ENCODE peak calls at places on chromosomes 16 and 17, in four cellular contexts. Z, X, C and U are unnamed samples.

GRCh38 chr17:77483128-77483598 is 342.4 kb downstream of the SEC14L1 start:
- DNase-seq in Z (no peak), X (no peak), C (no peak), U (no peak)

GRCh38 chr17:51161541-51161940 is 4.7 kb upstream of the NME2 start:
- DNase-seq in Z (no peak), X (no peak), C (no peak), U (no peak)

GRCh38 chr17:7261377-7262191 is 694 bp downstream of the CLDN7 start:
- DNase-seq in Z (peak; percentile 60), X (peak; percentile 64), C (no peak), U (no peak)

GRCh38 chr16:16867994-16868393 is 489.1 kb downstream of the NPIPA7 start:
- DNase-seq in Z (peak; percentile 51), X (no peak), C (no peak), U (no peak)

GRCh38 chr16:57504491-57504890 is 18.2 kb upstream of the DOK4 start:
- DNase-seq in Z (no peak), X (no peak), C (no peak), U (no peak)

GRCh38 chr16:70579648-70580630 is 56.3 kb downstream of the SF3B3 start:
- DNase-seq in Z (no peak), X (no peak), C (peak; percentile 61), U (no peak)

GRCh38 chr17:72812823-72813222 is 279.7 kb downstream of the SLC39A11 start:
- DNase-seq in Z (no peak), X (no peak), C (no peak), U (no peak)

GRCh38 chr16:86101912-86102187 is 202.9 kb downstream of the IRF8 start:
- DNase-seq in Z (no peak), X (no peak), C (no peak), U (no peak)

GRCh38 chr16:81752225-81752875 is 26.7 kb upstream of the PLCG2 start:
- DNase-seq in Z (no peak), X (peak; percentile 59), C (peak; percentile 94), U (peak; percentile 59)
- TF ChIP-seq POLR2A in Z (no peak), X (peak; percentile 82), C (peak; percentile 75), U (peak; percentile 85)

GRCh38 chr16:55349867-55350266 is 25.9 kb downstream of the IRX6 start:
- DNase-seq in Z (no peak), X (no peak), C (no peak), U (no peak)
- TF ChIP-seq TAF1 in Z (no peak), X (no peak), C (no peak), U (no peak)

GRCh38 chr17:29119265-29119664 is 60.9 kb downstream of the MYO18A start:
- DNase-seq in Z (no peak), X (no peak), C (no peak), U (no peak)

GRCh38 chr17:29123111-29123510 is 57.1 kb downstream of the MYO18A start:
- DNase-seq in Z (no peak), X (no peak), C (no peak), U (no peak)

GRCh38 chr17:29121442-29121841 is 58.8 kb downstream of the MYO18A start:
- DNase-seq in Z (no peak), X (no peak), C (no peak), U (no peak)

GRCh38 chr17:29117440-29117753 is 62.8 kb downstream of the MYO18A start:
- DNase-seq in Z (no peak), X (no peak), C (no peak), U (no peak)

GRCh38 chr17:29120439-29120838 is 59.8 kb downstream of the MYO18A start:
- DNase-seq in Z (no peak), X (no peak), C (no peak), U (no peak)
- TF ChIP-seq POLR2AphosphoS5 in Z (no peak), X (no peak), C (no peak), U (no peak)

GRCh38 chr17:38428643-38429371 is 543 bp downstream of the ARHGAP23 start:
- DNase-seq in Z (peak; percentile 70), X (no peak), C (no peak), U (no peak)

GRCh38 chr17:38429476-38430100 is 1.3 kb downstream of the ARHGAP23 start:
- DNase-seq in Z (no peak), X (no peak), C (no peak), U (no peak)

GRCh38 chr17:38426441-38426840 is 1.8 kb upstream of the ARHGAP23 start:
- DNase-seq in Z (no peak), X (no peak), C (no peak), U (no peak)

GRCh38 chr17:38427160-38427949 is 909 bp upstream of the ARHGAP23 start:
- DNase-seq in Z (no peak), X (no peak), C (no peak), U (no peak)

GRCh38 chr17:38428150-38428642 is at the start of gene ARHGAP23:
- DNase-seq in Z (peak; percentile 67), X (no peak), C (no peak), U (peak; percentile 63)
- TF ChIP-seq POLR2A in Z (no peak), X (no peak), C (no peak), U (no peak)

GRCh38 chr16:1771072-1771863 is at the start of gene NME3:
- DNase-seq in Z (peak; percentile 90), X (peak; percentile 88), C (peak; percentile 85), U (peak; percentile 87)
- TF ChIP-seq TAF1 in Z (peak; percentile 24), X (no peak), C (no peak), U (no peak)

GRCh38 chr16:75424096-75424762 is 9.1 kb downstream of the CFDP1 start:
- DNase-seq in Z (no peak), X (no peak), C (no peak), U (no peak)
- TF ChIP-seq POLR2AphosphoS5 in Z (no peak), X (no peak), C (no peak), U (no peak)

DNA sequence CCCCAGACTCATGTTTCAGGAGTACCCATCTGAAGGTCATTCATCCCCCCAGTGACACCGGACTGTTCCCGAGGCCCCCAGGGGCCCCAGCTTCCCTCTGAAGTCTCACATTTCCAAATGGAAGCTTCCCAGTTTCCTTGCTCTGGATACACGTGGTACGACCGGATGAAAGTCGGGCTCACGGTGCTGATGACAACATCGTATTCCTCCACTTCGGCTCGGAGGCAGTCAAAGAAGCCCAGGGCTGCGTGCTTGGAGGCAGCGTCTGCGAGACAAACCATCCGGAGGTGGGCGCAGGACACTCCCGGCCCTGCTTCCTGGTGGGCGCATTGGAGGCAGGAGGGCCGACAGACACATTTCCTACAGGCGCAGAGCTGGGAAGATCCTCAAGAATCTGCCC is 18.7 kb downstream of the DHRS7C start:
- DNase-seq in Z (no peak), X (no peak), C (no peak), U (no peak)
- TF ChIP-seq POLR2A in Z (no peak), X (no peak), C (no peak), U (no peak)

GRCh38 chr17:66372182-66372581 is 69.8 kb downstream of the PRKCA start:
- DNase-seq in Z (no peak), X (no peak), C (no peak), U (no peak)

GRCh38 chr17:66367112-66367511 is 64.7 kb downstream of the PRKCA start:
- DNase-seq in Z (no peak), X (no peak), C (no peak), U (no peak)

GRCh38 chr17:66371561-66371960 is 69.1 kb downstream of the PRKCA start:
- DNase-seq in Z (no peak), X (no peak), C (no peak), U (no peak)

GRCh38 chr17:66373079-66373478 is 70.7 kb downstream of the PRKCA start:
- DNase-seq in Z (no peak), X (no peak), C (no peak), U (no peak)

GRCh38 chr17:66369830-66370229 is 67.4 kb downstream of the PRKCA start:
- DNase-seq in Z (no peak), X (no peak), C (no peak), U (no peak)
- TF ChIP-seq TAF1 in Z (no peak), X (no peak), C (no peak), U (no peak)

GRCh38 chr17:82525712-82526111 is 6.2 kb downstream of the FOXK2 start:
- DNase-seq in Z (no peak), X (no peak), C (no peak), U (no peak)
- TF ChIP-seq POLR2AphosphoS5 in Z (no peak), X (no peak), C (no peak), U (no peak)